ENCODE peak calls at places on chromosomes 12 and 14, in seven cellular contexts. G is heart left ventricle, E is right lobe of liver, H is left ventricle myocardium inferior, D is gastrocnemius medialis, A is pancreas, Z is suprapubic skin. L is an unnamed sample.

GRCh38 chr12:98750511-98750910 is 105.4 kb downstream of the APAF1 start:
- DNase-seq in H (no peak), E (no peak), D (no peak), G (no peak), Z (no peak), A (no peak), L (peak; percentile 22)

GRCh38 chr14:65373671-65374039 is 38.9 kb upstream of the FUT8 start:
- DNase-seq in A (no peak), E (no peak), G (peak; percentile 19), D (peak; percentile 40), Z (no peak), H (no peak), L (no peak)

GRCh38 chr12:107594995-107595394 is 90.6 kb upstream of the PWP1 start:
- DNase-seq in G (no peak), E (no peak), H (no peak), A (no peak), Z (no peak), D (no peak), L (peak; percentile 47)

GRCh38 chr14:37864861-37865718 is 269.7 kb downstream of the TTC6 start:
- DNase-seq in G (no peak), H (no peak), Z (no peak), A (no peak), E (peak; percentile 38), D (no peak), L (peak; percentile 61)

GRCh38 chr14:103552011-103552797 is 10.3 kb downstream of the BAG5 start:
- DNase-seq in G (peak; percentile 61), E (no peak), Z (peak; percentile 80), A (peak; percentile 20), H (peak; percentile 66), D (peak; percentile 83), L (peak; percentile 74)

GRCh38 chr12:81086342-81086741 is 8.5 kb downstream of the ACSS3 start:
- DNase-seq in Z (no peak), H (no peak), E (no peak), D (peak; percentile 43), A (no peak), G (no peak), L (no peak)

GRCh38 chr14:94641632-94641955 is 29.4 kb downstream of the SERPINA3 start:
- DNase-seq in A (no peak), E (no peak), Z (no peak), H (no peak), D (no peak), G (no peak), L (no peak)

GRCh38 chr12:19630536-19630935 is 191.2 kb downstream of the AEBP2 start:
- DNase-seq in D (no peak), E (no peak), G (no peak), Z (no peak), A (no peak), H (no peak), L (no peak)

GRCh38 chr14:23068792-23069412 is 11.6 kb upstream of the CDH24 start:
- DNase-seq in G (peak; percentile 83), H (peak; percentile 60), A (peak; percentile 75), D (peak; percentile 82), E (peak; percentile 57), Z (no peak), L (peak; percentile 82)

GRCh38 chr12:111368291-111368683 is 608 bp downstream of the PHETA1 start:
- DNase-seq in E (peak; percentile 47), D (no peak), H (peak; percentile 33), G (no peak), A (peak; percentile 48), Z (no peak), L (no peak)

GRCh38 chr14:104211741-104212140 is 73.4 kb downstream of the KIF26A start:
- DNase-seq in G (no peak), H (no peak), E (peak; percentile 3), A (no peak), Z (no peak), D (no peak), L (no peak)

GRCh38 chr12:53480425-53481107 is 18.7 kb downstream of the MAP3K12 start:
- DNase-seq in A (no peak), E (no peak), Z (no peak), H (no peak), G (no peak), D (no peak), L (no peak)

GRCh38 chr14:23356036-23356435 is 3.3 kb upstream of the SLC22A17 start:
- DNase-seq in E (no peak), Z (no peak), H (no peak), G (no peak), D (no peak), A (no peak), L (no peak)

GRCh38 chr14:56482306-56482705 is 97.3 kb upstream of the TMEM260 start:
- DNase-seq in E (no peak), D (no peak), H (no peak), G (no peak), A (no peak), Z (no peak), L (no peak)

GRCh38 chr14:23639048-23639890 is 3.1 kb downstream of the DHRS2 start:
- DNase-seq in A (no peak), Z (no peak), E (no peak), G (no peak), D (no peak), H (no peak), L (no peak)

GRCh38 chr12:106954462-106955376 is 988 bp upstream of the TMEM263 start:
- DNase-seq in Z (peak; percentile 79), A (peak; percentile 47), E (peak; percentile 42), D (peak; percentile 45), G (peak; percentile 46), H (peak; percentile 39), L (no peak)

GRCh38 chr12:84912191-84913142 is at the start of gene SLC6A15:
- DNase-seq in A (no peak), E (no peak), G (no peak), D (no peak), Z (peak; percentile 82), H (no peak), L (peak; percentile 85)

GRCh38 chr12:92911339-92911738 is 17.8 kb downstream of the EEA1 start:
- DNase-seq in D (no peak), E (no peak), H (no peak), Z (no peak), A (no peak), G (no peak), L (no peak)

GRCh38 chr12:45989857-45990467 is 412 bp downstream of the SCAF11 start:
- DNase-seq in G (peak; percentile 80), H (peak; percentile 75), Z (peak; percentile 80), D (peak; percentile 72), E (peak; percentile 78), A (peak; percentile 71), L (no peak)

GRCh38 chr14:54257424-54257823 is 139.4 kb upstream of the CDKN3 start:
- DNase-seq in G (no peak), H (no peak), D (no peak), Z (no peak), E (no peak), A (no peak), L (no peak)

GRCh38 chr14:91100086-91100485 is 13.8 kb upstream of the DGLUCY start:
- DNase-seq in G (no peak), H (no peak), Z (no peak), D (no peak), A (no peak), E (no peak), L (no peak)

GRCh38 chr12:49357099-49357678 is 10.1 kb upstream of the SPATS2 start:
- DNase-seq in G (no peak), D (no peak), E (no peak), H (no peak), A (no peak), Z (no peak), L (peak; percentile 47)

GRCh38 chr12:110355080-110355479 is 48.4 kb downstream of the ANAPC7 start:
- DNase-seq in A (no peak), D (peak; percentile 49), H (no peak), Z (no peak), E (no peak), G (no peak), L (no peak)

GRCh38 chr12:12885060-12885792 is 6.1 kb upstream of the GPRC5A start:
- DNase-seq in E (no peak), G (no peak), D (no peak), Z (no peak), A (no peak), H (no peak), L (no peak)

GRCh38 chr12:104292872-104293794 is 10.4 kb upstream of the EID3 start:
- DNase-seq in A (no peak), Z (no peak), D (no peak), E (no peak), H (no peak), G (no peak), L (no peak)
- H3K4me1 ChIP-seq in A (peaks cover 3% of the 10 kb centered on the region), Z (peaks cover 59% of the 10 kb centered on the region), D (peaks cover 20% of the 10 kb centered on the region), E (peaks cover 29% of the 10 kb centered on the region), H (peaks cover 82% of the 10 kb centered on the region), G (peaks cover 77% of the 10 kb centered on the region), L (peaks cover 44% of the 10 kb centered on the region)

DNA sequence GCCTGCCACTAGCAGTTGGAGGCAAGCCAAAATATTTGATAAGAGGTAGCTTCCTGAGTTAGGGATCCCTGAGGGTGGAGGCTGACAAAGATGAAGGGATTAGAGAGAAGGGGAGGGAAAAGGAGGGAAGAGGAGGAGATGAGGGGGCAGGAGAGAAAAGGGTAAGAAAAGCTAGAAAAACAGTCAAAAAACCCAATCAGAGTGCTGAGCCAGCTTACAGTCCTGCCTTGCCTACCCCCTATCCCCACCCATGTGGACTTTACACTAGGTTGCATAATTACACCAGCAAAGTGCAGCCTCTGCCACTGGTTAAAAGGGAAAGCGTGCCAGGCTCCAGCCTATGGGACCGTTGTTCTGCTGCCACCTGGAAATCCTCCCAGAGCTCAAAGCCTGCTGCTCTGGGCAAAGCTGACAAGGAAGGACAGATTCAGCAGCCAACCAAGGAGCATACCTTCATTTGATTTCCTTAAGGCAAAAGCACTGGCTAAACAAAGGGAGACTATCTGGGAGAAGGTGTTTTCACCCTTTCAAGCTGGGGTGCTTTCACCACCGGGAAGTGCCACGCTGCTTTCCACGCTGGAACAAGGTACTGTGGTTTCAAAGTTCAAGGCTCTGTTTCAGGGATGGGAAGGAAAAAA is 3.9 kb upstream of the NUMB start:
- DNase-seq in E (peak; percentile 84), Z (peak; percentile 69), D (peak; percentile 21), G (peak; percentile 57), A (peak; percentile 91), H (peak; percentile 50), L (no peak)
- H3K4me1 ChIP-seq in E (peaks cover 46% of the 10 kb centered on the region), Z (peaks cover 34% of the 10 kb centered on the region), D (peaks cover 44% of the 10 kb centered on the region), G (peaks cover 53% of the 10 kb centered on the region), A (peaks cover 16% of the 10 kb centered on the region), H (peaks cover 82% of the 10 kb centered on the region), L (peaks cover 20% of the 10 kb centered on the region)

GRCh38 chr12:120981407-120981921 is 3.1 kb downstream of the HNF1A start:
- DNase-seq in Z (no peak), E (no peak), A (no peak), D (no peak), G (no peak), H (no peak), L (no peak)
- H3K4me1 ChIP-seq in Z (no peaks in the 10 kb centered on the region), E (peaks cover 46% of the 10 kb centered on the region), A (peaks cover 11% of the 10 kb centered on the region), D (no peaks in the 10 kb centered on the region), G (no peaks in the 10 kb centered on the region), H (no peaks in the 10 kb centered on the region), L (no peaks in the 10 kb centered on the region)

DNA sequence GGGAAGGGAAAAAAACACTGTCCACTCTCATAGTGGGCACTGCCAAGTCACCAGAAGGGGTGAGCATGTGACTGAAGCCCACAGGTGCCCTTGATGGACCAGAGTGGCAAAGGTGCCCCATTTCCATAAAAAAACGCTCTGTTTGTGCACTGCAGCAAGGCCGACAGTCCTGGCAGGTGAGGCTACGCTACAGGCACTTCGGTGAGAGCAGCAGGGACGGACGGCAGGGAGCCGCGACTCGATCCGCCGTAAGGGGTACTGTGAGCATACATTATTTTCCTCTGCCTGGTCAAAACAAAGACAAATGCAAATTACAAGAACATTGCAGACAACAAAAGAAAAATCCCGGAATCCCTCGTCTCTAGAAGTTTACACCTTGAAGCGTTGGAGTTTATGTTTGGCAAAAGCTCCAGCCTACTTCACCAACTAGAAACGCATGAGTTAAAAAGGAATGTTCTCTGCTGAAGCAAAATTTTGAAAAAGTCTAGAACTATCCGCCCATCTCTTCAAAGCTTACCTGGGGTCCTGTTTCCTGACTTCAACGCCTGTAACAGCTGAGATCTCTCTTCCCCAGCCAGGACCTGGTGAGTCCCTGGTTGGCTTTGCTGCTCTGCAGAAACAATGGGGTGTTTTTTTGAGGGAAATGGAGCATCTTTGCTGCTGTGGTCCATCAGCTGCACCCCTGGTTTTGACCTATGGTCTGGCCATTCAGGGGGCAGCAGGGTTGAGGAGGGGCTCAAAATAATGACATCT is 52.9 kb upstream of the RFLNA start:
- DNase-seq in H (no peak), D (no peak), G (no peak), Z (no peak), E (no peak), A (no peak), L (no peak)
- H3K4me1 ChIP-seq in H (no peaks in the 10 kb centered on the region), D (no peaks in the 10 kb centered on the region), G (no peaks in the 10 kb centered on the region), Z (no peaks in the 10 kb centered on the region), E (no peaks in the 10 kb centered on the region), A (no peaks in the 10 kb centered on the region), L (peaks cover 3% of the 10 kb centered on the region)

L was measured in foreskin keratinocyte.